ENCODE peak calls at places on chromosomes 1 and 21, in five cellular contexts. X is fibroblast of pulmonary artery, W is MM.1S, L is astrocyte of the spinal cord, J is neural crest cell. D is an unnamed sample.

GRCh38 chr1:17437260-17438175 is 2.0 kb downstream of the RCC2 start:
- DNase-seq in L (peak), W (peak), J (peak), X (peak), D (no peak)

GRCh38 chr1:50796277-50796676 is 163.8 kb downstream of the FAF1 start:
- DNase-seq in J (no peak), L (no peak), W (no peak), X (peak), D (no peak)

GRCh38 chr1:6730889-6731288 is 29.3 kb upstream of the DNAJC11 start:
- DNase-seq in W (no peak), X (no peak), L (no peak), J (no peak), D (no peak)

GRCh38 chr1:152626688-152627087 is 3.8 kb upstream of the LCE3A start:
- DNase-seq in J (no peak), X (no peak), W (no peak), L (no peak), D (no peak)

GRCh38 chr21:21051109-21052055 is 53.2 kb downstream of the NCAM2 start:
- DNase-seq in X (no peak), W (no peak), L (no peak), J (no peak), D (no peak)

GRCh38 chr1:30658014-30658336 is 65.4 kb downstream of the MATN1 start:
- DNase-seq in J (no peak), L (no peak), W (no peak), X (no peak), D (no peak)

GRCh38 chr1:59333626-59334277 is 36.9 kb downstream of the FGGY start:
- DNase-seq in J (no peak), X (no peak), L (no peak), W (no peak), D (no peak)

GRCh38 chr1:18535391-18536210 is 54.9 kb downstream of the KLHDC7A start:
- DNase-seq in X (no peak), L (no peak), W (no peak), J (no peak), D (no peak)

GRCh38 chr1:147129116-147129873 is 43.0 kb downstream of the PRKAB2 start:
- DNase-seq in W (no peak), X (no peak), L (no peak), J (no peak), D (no peak)

GRCh38 chr1:221648201-221648600 is 93.7 kb downstream of the DUSP10 start:
- DNase-seq in L (no peak), X (no peak), J (no peak), W (no peak), D (no peak)

GRCh38 chr1:2583871-2584341 is 2.7 kb upstream of the PRXL2B start:
- DNase-seq in X (no peak), J (no peak), W (no peak), L (no peak), D (no peak)

GRCh38 chr1:20373764-20374163 is 83.1 kb downstream of the VWA5B1 start:
- DNase-seq in X (no peak), W (no peak), J (no peak), L (no peak), D (no peak)

GRCh38 chr1:22921452-22922126 is 51.1 kb downstream of the LACTBL1 start:
- DNase-seq in L (no peak), J (no peak), X (no peak), W (no peak), D (no peak)

GRCh38 chr1:66256629-66257575 is 277.1 kb upstream of the SGIP1 start:
- DNase-seq in J (no peak), X (no peak), L (no peak), W (no peak), D (no peak)

GRCh38 chr1:63054184-63054583 is 268.2 kb upstream of the FOXD3 start:
- DNase-seq in W (no peak), X (no peak), J (no peak), L (no peak), D (no peak)

GRCh38 chr1:13956386-13956785 is 256.4 kb downstream of the PRDM2 start:
- DNase-seq in J (no peak), W (no peak), X (peak), L (no peak), D (no peak)

GRCh38 chr1:116820362-116820761 is 66.1 kb downstream of the CD2 start:
- DNase-seq in X (peak), L (peak), W (no peak), J (no peak), D (peak)

GRCh38 chr1:7084232-7084894 is 299.1 kb downstream of the CAMTA1 start:
- DNase-seq in J (no peak), W (no peak), X (no peak), L (no peak), D (no peak)

GRCh38 chr1:34825455-34826081 is 32.8 kb downstream of the GJA4 start:
- DNase-seq in L (no peak), X (no peak), W (no peak), J (no peak), D (no peak)

GRCh38 chr1:232191560-232191959 is 438.4 kb downstream of the SIPA1L2 start:
- DNase-seq in X (no peak), W (no peak), J (no peak), L (no peak), D (no peak)

GRCh38 chr1:169361281-169361680 is 6.3 kb downstream of the NME7 start:
- DNase-seq in W (no peak), L (peak), J (no peak), X (peak), D (no peak)

GRCh38 chr21:17590443-17590842 is 22.3 kb downstream of the BTG3 start:
- DNase-seq in X (peak), W (no peak), L (no peak), J (no peak), D (no peak)

GRCh38 chr1:244353572-244354091 is 98.1 kb downstream of the ADSS2 start:
- DNase-seq in L (peak), W (no peak), J (no peak), X (peak), D (peak)

GRCh38 chr1:13432251-13432650 is 22.0 kb downstream of the PRAMEF20 start:
- DNase-seq in W (no peak), L (no peak), X (no peak), J (no peak), D (no peak)

GRCh38 chr1:29672955-29673507 is 436.7 kb downstream of the PTPRU start:
- DNase-seq in L (no peak), J (no peak), W (no peak), X (no peak), D (no peak)

DNA sequence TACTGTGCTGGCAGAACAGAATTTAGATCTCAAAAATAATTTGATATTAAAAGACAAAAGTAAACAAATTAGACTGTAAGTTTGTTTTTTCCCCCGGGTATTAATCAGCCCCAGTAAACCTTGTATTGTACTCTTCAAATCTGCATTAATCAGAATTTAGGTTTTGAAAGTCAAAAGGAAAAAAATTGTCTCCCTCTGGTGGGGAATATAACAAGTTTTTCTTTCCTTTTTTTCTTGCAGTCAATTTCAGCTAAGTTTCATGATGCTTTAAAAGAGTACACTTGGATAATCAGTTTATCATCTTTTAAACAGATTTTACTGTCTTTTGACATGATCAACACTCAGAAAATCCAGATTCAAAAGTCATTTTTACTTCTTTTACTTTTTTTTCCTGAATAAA is 134.5 kb upstream of the PKN2 start:
- DNase-seq in X (peak), J (no peak), W (peak), L (peak), D (no peak)
- TF ChIP-seq CTCF in X (peak), J (peak), W (peak), L (peak), D (peak)

GRCh38 chr1:197619008-197619640 is 156.2 kb downstream of the DENND1B start:
- DNase-seq in L (peak), J (no peak), W (peak), X (peak), D (no peak)
- TF ChIP-seq CTCF in L (peak), J (peak), W (peak), X (peak), D (peak)

GRCh38 chr1:68322837-68323687 is 90.7 kb upstream of the WLS start:
- DNase-seq in J (no peak), W (no peak), L (peak), X (peak), D (no peak)

GRCh38 chr1:68320349-68320748 is 88.0 kb upstream of the WLS start:
- DNase-seq in X (no peak), L (no peak), W (no peak), J (no peak), D (no peak)

GRCh38 chr1:68319907-68320306 is 87.6 kb upstream of the WLS start:
- DNase-seq in L (no peak), X (no peak), W (no peak), J (no peak), D (no peak)

GRCh38 chr1:68322096-68322495 is 89.8 kb upstream of the WLS start:
- DNase-seq in L (no peak), W (no peak), J (no peak), X (no peak), D (no peak)

DNA sequence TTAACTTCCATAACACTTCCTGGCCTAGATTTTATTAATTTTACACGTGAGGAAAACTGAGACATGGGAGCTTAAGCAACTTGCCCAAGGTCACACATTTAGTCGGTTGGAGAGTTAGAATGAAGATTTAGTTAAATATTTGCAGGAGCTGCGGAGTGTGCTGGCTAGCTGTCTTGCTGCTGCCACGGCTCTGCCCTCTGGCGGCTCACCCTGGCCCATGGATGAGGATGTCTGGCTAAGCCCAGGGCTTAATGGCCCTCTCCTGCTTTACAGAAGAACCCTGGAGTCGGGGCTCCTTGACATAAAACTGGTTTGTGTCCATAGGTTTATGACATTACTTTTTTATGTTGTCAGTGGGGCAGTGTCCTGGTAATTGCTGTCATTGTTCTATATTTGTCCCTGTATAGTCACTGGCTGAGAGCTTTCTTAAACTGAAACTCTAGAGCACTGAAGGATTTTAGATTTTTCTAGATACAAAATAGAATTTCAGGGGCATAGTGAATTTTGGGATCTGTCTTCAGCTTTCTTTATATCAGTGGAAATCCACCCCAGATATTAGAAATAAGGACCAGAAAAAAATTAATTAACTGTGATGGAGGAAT is 88.9 kb upstream of the WLS start:
- DNase-seq in J (peak), X (peak), L (peak), W (no peak), D (peak)
- TF ChIP-seq CTCF in J (peak), X (peak), L (peak), W (no peak), D (peak)

GRCh38 chr1:234618726-234619049 is 8.7 kb upstream of the IRF2BP2 start:
- DNase-seq in L (no peak), J (no peak), X (no peak), W (no peak), D (no peak)

GRCh38 chr1:234616644-234617043 is 6.7 kb upstream of the IRF2BP2 start:
- DNase-seq in X (peak), W (no peak), J (no peak), L (peak), D (no peak)

GRCh38 chr1:234619071-234619480 is 9.1 kb upstream of the IRF2BP2 start:
- DNase-seq in X (peak), L (peak), J (no peak), W (no peak), D (no peak)

GRCh38 chr1:234617986-234618725 is 8.2 kb upstream of the IRF2BP2 start:
- DNase-seq in X (peak), L (peak), J (no peak), W (no peak), D (no peak)

GRCh38 chr1:234617135-234617985 is 7.4 kb upstream of the IRF2BP2 start:
- DNase-seq in L (peak), J (no peak), X (peak), W (no peak), D (no peak)
- TF ChIP-seq CTCF in L (peak), J (peak), X (peak), W (peak), D (peak)

GRCh38 chr1:33430751-33431593 is at the start of gene PHC2:
- DNase-seq in X (peak), W (peak), L (peak), J (peak), D (peak)
- TF ChIP-seq CTCF in X (no peak), W (no peak), L (no peak), J (peak), D (peak)

DNA sequence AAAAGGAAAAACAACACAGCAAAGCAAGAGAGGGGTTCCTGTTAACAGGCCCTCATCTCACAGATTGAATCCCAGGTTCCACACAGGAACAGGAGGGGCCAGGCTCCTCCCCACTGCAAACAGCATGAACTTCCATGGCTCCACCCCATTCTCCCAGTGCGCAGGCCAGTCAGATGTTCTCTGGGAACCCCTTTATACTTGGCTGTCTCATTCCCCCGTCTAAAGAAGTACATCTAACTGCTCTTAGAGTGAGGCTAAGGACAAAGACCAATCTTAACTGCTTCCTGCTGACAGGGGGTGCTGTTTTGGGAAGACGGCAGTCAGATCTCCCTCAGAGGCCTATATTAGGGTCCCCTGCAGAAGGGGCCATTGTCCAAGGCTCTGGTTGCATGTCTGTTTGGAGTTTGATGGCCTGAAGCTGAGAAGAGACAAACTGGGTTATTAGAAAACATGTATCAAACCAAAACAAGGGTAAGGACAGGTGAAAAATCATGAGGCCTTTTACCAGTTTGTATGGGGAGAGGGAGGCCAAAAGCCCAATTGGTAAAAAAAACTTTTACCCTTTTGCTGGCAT is 10.5 kb upstream of the NASP start:
- DNase-seq in X (peak), L (no peak), W (no peak), J (no peak), D (no peak)
- TF ChIP-seq CTCF in X (peak), L (no peak), W (no peak), J (no peak), D (peak)

GRCh38 chr1:28112388-28113311 is 24.2 kb upstream of the EYA3 start:
- DNase-seq in L (peak), W (peak), J (no peak), X (peak), D (peak)
- TF ChIP-seq CTCF in L (peak), W (peak), J (no peak), X (peak), D (peak)

DNA sequence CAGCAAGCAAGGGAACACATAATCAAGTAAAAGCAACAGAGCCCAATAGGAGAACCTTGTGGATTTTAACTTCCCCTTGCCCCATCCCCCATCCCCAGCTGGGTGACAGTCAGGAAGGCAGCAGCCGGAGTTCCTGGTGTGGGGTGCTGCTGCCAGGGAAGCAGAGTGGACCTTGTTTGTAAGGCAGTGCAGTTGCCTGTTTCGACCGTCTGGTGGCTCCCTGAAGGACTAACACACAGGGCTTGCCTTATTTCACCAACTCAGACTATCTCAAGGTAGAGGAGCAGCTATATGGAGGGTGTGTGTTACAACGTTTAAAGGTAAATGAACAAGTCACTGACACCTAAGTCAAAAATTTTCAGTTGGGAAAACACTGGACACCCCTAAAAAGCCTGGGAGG is 6.6 kb downstream of the KRTAP10-8 start:
- DNase-seq in L (no peak), X (peak), J (no peak), W (no peak), D (peak)
- TF ChIP-seq CTCF in L (peak), X (peak), J (peak), W (peak), D (peak)

D was measured in brain microvascular endothelial cell.